ENCODE peak calls at places on chromosomes 5 and 9, in five cellular contexts. W is cardiac muscle cell, C is mammary epithelial cell, I is AG09309, B is prostate gland. Y is an unnamed sample.

GRCh38 chr9:137694962-137695875 is 76.4 kb downstream of the EHMT1 start:
- DNase-seq in W (peak), C (no peak), I (no peak), B (peak), Y (no peak)

GRCh38 chr9:132241483-132241839 is 79.6 kb downstream of the NTNG2 start:
- DNase-seq in W (no peak), C (no peak), I (no peak), B (no peak), Y (no peak)

GRCh38 chr5:140598836-140599235 is 34.1 kb downstream of the CD14 start:
- DNase-seq in W (no peak), C (no peak), I (no peak), B (no peak), Y (no peak)

GRCh38 chr9:137788561-137789294 is 88.9 kb upstream of the CACNA1B start:
- DNase-seq in W (no peak), C (no peak), I (no peak), B (no peak), Y (no peak)

GRCh38 chr5:111937091-111937490 is 180.1 kb upstream of the NREP start:
- DNase-seq in W (no peak), C (no peak), I (no peak), B (no peak), Y (no peak)

GRCh38 chr9:73167614-73168013 is 15.9 kb downstream of the ANXA1 start:
- DNase-seq in W (no peak), C (no peak), I (no peak), B (no peak), Y (no peak)

GRCh38 chr5:158531899-158532298 is 567.8 kb downstream of the EBF1 start:
- DNase-seq in W (no peak), C (no peak), I (no peak), B (no peak), Y (no peak)

GRCh38 chr5:163533229-163533628 is 27.8 kb downstream of the MAT2B start:
- DNase-seq in W (no peak), C (no peak), I (no peak), B (no peak), Y (no peak)

GRCh38 chr9:93653762-93654161 is 77.4 kb downstream of the PHF2 start:
- DNase-seq in W (no peak), C (no peak), I (no peak), B (no peak), Y (no peak)

GRCh38 chr9:87270241-87271234 is 227.1 kb upstream of the DAPK1 start:
- DNase-seq in W (no peak), C (no peak), I (peak), B (no peak), Y (no peak)

GRCh38 chr5:56054651-56055050 is 59.9 kb upstream of the IL6ST start:
- DNase-seq in W (no peak), C (no peak), I (no peak), B (no peak), Y (no peak)

GRCh38 chr5:149656576-149657182 is 73.4 kb upstream of the PPARGC1B start:
- DNase-seq in W (peak), C (peak), I (no peak), B (no peak), Y (no peak)

GRCh38 chr5:6459896-6460295 is 11.2 kb downstream of the UBE2QL1 start:
- DNase-seq in W (no peak), C (no peak), I (no peak), B (no peak), Y (no peak)

GRCh38 chr5:2921176-2921575 is 169.7 kb upstream of the IRX2 start:
- DNase-seq in W (no peak), C (no peak), I (no peak), B (no peak), Y (no peak)

GRCh38 chr9:129979346-129979745 is 63.6 kb downstream of the FNBP1 start:
- DNase-seq in W (no peak), C (no peak), I (no peak), B (no peak), Y (no peak)

GRCh38 chr5:1929108-1929991 is 46.6 kb upstream of the IRX4 start:
- DNase-seq in W (no peak), C (no peak), I (no peak), B (no peak), Y (no peak)

GRCh38 chr5:179530069-179530998 is 20.0 kb upstream of the RUFY1 start:
- DNase-seq in W (peak), C (no peak), I (no peak), B (no peak), Y (no peak)

GRCh38 chr5:16271851-16272250 is 92.3 kb upstream of the MARCHF11 start:
- DNase-seq in W (no peak), C (no peak), I (no peak), B (no peak), Y (no peak)

GRCh38 chr5:73318308-73318719 is 130.3 kb downstream of the FOXD1 start:
- DNase-seq in W (no peak), C (peak), I (no peak), B (no peak), Y (no peak)

GRCh38 chr5:759111-759741 is 25.3 kb downstream of the ZDHHC11B start:
- DNase-seq in W (no peak), C (no peak), I (no peak), B (peak), Y (peak)

GRCh38 chr9:71726723-71727122 is 41.6 kb downstream of the CEMIP2 start:
- DNase-seq in W (no peak), C (no peak), I (no peak), B (no peak), Y (no peak)

GRCh38 chr5:68447530-68447929 is 232.0 kb downstream of the PIK3R1 start:
- DNase-seq in W (no peak), C (no peak), I (no peak), B (no peak), Y (no peak)

GRCh38 chr5:39024005-39024404 is 50.2 kb downstream of the RICTOR start:
- DNase-seq in W (no peak), C (no peak), I (no peak), B (no peak), Y (no peak)

GRCh38 chr5:133365326-133365725 is 247.0 kb downstream of the FSTL4 start:
- DNase-seq in W (peak), C (no peak), I (no peak), B (no peak), Y (no peak)

GRCh38 chr5:176648467-176649194 is 1.3 kb downstream of the TSPAN17 start:
- DNase-seq in W (no peak), C (no peak), I (no peak), B (no peak), Y (no peak)

Y was measured in GM04504.